ENCODE peak calls at places on chromosomes 5 and 9, in six cellular contexts. N, P, D, T, E and H are unnamed samples.

GRCh38 chr5:156147251-156147947 is 179.6 kb upstream of the SGCD start:
- DNase-seq in D (no peak), N (no peak), T (peak), E (no peak), P (no peak), H (no peak)

GRCh38 chr5:77015938-77016569 is 14.2 kb upstream of the AGGF1 start:
- DNase-seq in N (no peak), T (no peak), P (no peak), E (no peak), D (no peak), H (peak)

GRCh38 chr5:181035991-181036815 is 3.9 kb upstream of the BTNL9 start:
- DNase-seq in E (no peak), D (no peak), T (no peak), P (no peak), N (no peak), H (no peak)

GRCh38 chr9:133710661-133711427 is 27.3 kb downstream of the SARDH start:
- DNase-seq in T (no peak), N (no peak), P (no peak), E (no peak), D (peak), H (no peak)

GRCh38 chr9:27425827-27426716 is 98.0 kb upstream of the IFNK start:
- DNase-seq in D (no peak), E (no peak), P (no peak), N (no peak), T (no peak), H (no peak)

GRCh38 chr5:134145061-134145757 is 30.7 kb downstream of the TCF7 start:
- DNase-seq in E (no peak), D (no peak), N (no peak), P (no peak), T (no peak), H (no peak)

GRCh38 chr9:126162611-126163381 is 163.8 kb upstream of the MVB12B start:
- DNase-seq in D (no peak), T (no peak), P (no peak), E (no peak), N (no peak), H (no peak)

GRCh38 chr5:115992848-115993350 is 30.6 kb downstream of the LVRN start:
- DNase-seq in N (no peak), T (no peak), P (no peak), E (no peak), D (no peak), H (no peak)

GRCh38 chr5:178525906-178526732 is 64.1 kb downstream of the COL23A1 start:
- DNase-seq in D (no peak), E (no peak), N (no peak), P (no peak), T (no peak), H (no peak)

GRCh38 chr5:108727639-108728565 is 19.8 kb upstream of the FER start:
- DNase-seq in P (no peak), N (peak), D (peak), T (peak), E (peak), H (peak)

GRCh38 chr5:177300236-177300880 is 3.2 kb downstream of the RAB24 start:
- DNase-seq in T (peak), E (peak), P (no peak), N (no peak), D (no peak), H (peak)

GRCh38 chr9:87324613-87325194 is 173.0 kb upstream of the DAPK1 start:
- DNase-seq in T (no peak), P (no peak), E (no peak), N (no peak), D (no peak), H (peak)

GRCh38 chr9:125556046-125556445 is 151.0 kb downstream of the MAPKAP1 start:
- DNase-seq in P (no peak), T (no peak), N (no peak), D (no peak), E (no peak), H (no peak)